ENCODE peak calls at places on chromosomes 5 and 9, in six cellular contexts. X, N, E, K, L and W are unnamed samples.

GRCh38 chr5:177232761-177233160 is 70.8 kb downstream of the RAB24 start:
- DNase-seq in E (no peak), K (no peak), L (peak), X (no peak), N (no peak), W (no peak)

GRCh38 chr9:135702002-135702721 is at the start of gene KCNT1:
- DNase-seq in N (peak), K (peak), X (peak), L (no peak), E (peak), W (peak)

GRCh38 chr9:135536166-135536565 is 9.8 kb upstream of the OBP2A start:
- DNase-seq in N (no peak), L (no peak), K (no peak), E (no peak), X (no peak), W (no peak)

GRCh38 chr5:32298056-32298420 is 14.7 kb downstream of the MTMR12 start:
- DNase-seq in X (no peak), L (no peak), E (peak), N (no peak), K (no peak), W (no peak)

GRCh38 chr9:77156646-77157371 is 20.5 kb upstream of the VPS13A start:
- DNase-seq in K (no peak), L (no peak), X (no peak), N (no peak), E (no peak), W (no peak)

GRCh38 chr5:1380011-1380817 is 35.3 kb upstream of the CLPTM1L start:
- DNase-seq in L (no peak), N (peak), E (no peak), X (peak), K (peak), W (peak)

GRCh38 chr5:175922192-175922885 is 45.8 kb downstream of the THOC3 start:
- DNase-seq in X (no peak), L (peak), N (no peak), K (no peak), E (no peak), W (no peak)

GRCh38 chr5:143271431-143271830 is 132.1 kb downstream of the NR3C1 start:
- DNase-seq in X (no peak), N (no peak), K (no peak), E (no peak), L (no peak), W (no peak)

GRCh38 chr5:89313044-89313443 is 430.1 kb upstream of the MEF2C start:
- DNase-seq in X (no peak), N (no peak), K (no peak), E (no peak), L (no peak), W (no peak)

GRCh38 chr5:1510151-1510561 is 13.6 kb downstream of the LPCAT1 start:
- DNase-seq in L (no peak), N (peak), E (no peak), X (no peak), K (no peak), W (no peak)

GRCh38 chr5:73096239-73096575 is 24.2 kb upstream of the TMEM171 start:
- DNase-seq in E (no peak), X (no peak), K (no peak), N (no peak), L (no peak), W (no peak)

GRCh38 chr5:74521401-74521800 is 119.1 kb downstream of the ENC1 start:
- DNase-seq in N (no peak), E (no peak), L (no peak), X (no peak), K (no peak), W (no peak)

GRCh38 chr5:61732376-61732775 is 400.3 kb downstream of the ZSWIM6 start:
- DNase-seq in E (no peak), K (no peak), N (no peak), X (no peak), L (no peak), W (no peak)

GRCh38 chr9:20945269-20945668 is 86.2 kb downstream of the HACD4 start:
- DNase-seq in X (no peak), N (no peak), L (no peak), K (no peak), E (no peak), W (no peak)

GRCh38 chr9:135282001-135282731 is 194.7 kb downstream of the OLFM1 start:
- DNase-seq in K (peak), L (no peak), X (no peak), E (no peak), N (no peak), W (no peak)

GRCh38 chr5:180790524-180790923 is 12.1 kb downstream of the MGAT1 start:
- DNase-seq in E (no peak), X (no peak), K (no peak), L (no peak), N (no peak), W (no peak)

GRCh38 chr9:34179528-34180138 is 790 bp downstream of the UBAP1 start:
- DNase-seq in E (peak), X (no peak), N (peak), L (no peak), K (peak), W (peak)

GRCh38 chr5:154461531-154461930 is 15.7 kb downstream of the SAP30L start:
- DNase-seq in X (peak), L (no peak), N (no peak), K (no peak), E (no peak), W (no peak)

GRCh38 chr5:72478684-72479083 is 28.5 kb downstream of the ZNF366 start:
- DNase-seq in K (no peak), N (no peak), X (no peak), E (no peak), L (no peak), W (no peak)

GRCh38 chr9:69564557-69564956 is 107.6 kb downstream of the APBA1 start:
- DNase-seq in E (no peak), X (no peak), K (no peak), N (no peak), L (no peak), W (no peak)

GRCh38 chr5:1660037-1660400 is 136.3 kb upstream of the LPCAT1 start:
- DNase-seq in N (peak), K (no peak), X (no peak), E (no peak), L (no peak), W (no peak)

GRCh38 chr5:123261752-123262151 is 161.5 kb downstream of the CEP120 start:
- DNase-seq in X (no peak), N (no peak), K (no peak), E (no peak), L (no peak), W (no peak)

GRCh38 chr9:126673689-126674364 is 60.1 kb downstream of the LMX1B start:
- DNase-seq in X (no peak), E (no peak), L (no peak), K (no peak), N (no peak), W (no peak)

GRCh38 chr5:176365663-176366574 is 632 bp downstream of the ARL10 start:
- DNase-seq in E (no peak), L (no peak), N (peak), X (peak), K (no peak), W (peak)

GRCh38 chr5:54480296-54480695 is 24.8 kb downstream of the HSPB3 start:
- DNase-seq in K (no peak), X (no peak), N (no peak), L (no peak), E (peak), W (no peak)

GRCh38 chr5:163005949-163006348 is 431.4 kb upstream of the CCNG1 start:
- DNase-seq in N (no peak), E (no peak), K (no peak), L (no peak), X (no peak), W (no peak)

GRCh38 chr5:151038801-151039238 is 18.4 kb downstream of the GPX3 start:
- DNase-seq in N (no peak), E (no peak), X (no peak), K (no peak), L (no peak), W (no peak)

GRCh38 chr5:116881921-116882531 is 307.4 kb upstream of the SEMA6A start:
- DNase-seq in L (no peak), E (no peak), K (no peak), X (no peak), N (no peak), W (no peak)

GRCh38 chr5:10762178-10762775 is 1.2 kb upstream of the DAP start:
- DNase-seq in K (no peak), X (peak), L (no peak), E (no peak), N (no peak), W (no peak)

GRCh38 chr9:125608488-125609224 is 98.4 kb downstream of the MAPKAP1 start:
- DNase-seq in L (no peak), N (no peak), X (no peak), K (no peak), E (no peak), W (no peak)

GRCh38 chr9:81032030-81032572 is 657.2 kb downstream of the TLE1 start:
- DNase-seq in L (peak), N (no peak), E (peak), K (peak), X (no peak), W (no peak)

GRCh38 chr5:107985144-107985543 is 314.4 kb upstream of the EFNA5 start:
- DNase-seq in E (peak), X (no peak), K (no peak), L (no peak), N (no peak), W (no peak)

GRCh38 chr9:15513335-15513734 is 2.6 kb upstream of the PSIP1 start:
- DNase-seq in X (peak), N (peak), E (peak), L (no peak), K (peak), W (no peak)

GRCh38 chr5:115309751-115310370 is 13.4 kb upstream of the CCDC112 start:
- DNase-seq in L (no peak), E (peak), K (peak), N (peak), X (peak), W (peak)

GRCh38 chr5:50947892-50948683 is 281.7 kb downstream of the PARP8 start:
- DNase-seq in K (no peak), N (no peak), L (no peak), X (no peak), E (peak), W (no peak)

GRCh38 chr9:134226221-134226930 is 62.0 kb upstream of the RNU6ATAC start:
- DNase-seq in N (no peak), X (no peak), E (no peak), L (no peak), K (no peak), W (no peak)

GRCh38 chr9:113654605-113655193 is 191.2 kb downstream of the RGS3 start:
- DNase-seq in N (no peak), E (no peak), K (no peak), X (no peak), L (no peak), W (no peak)

GRCh38 chr5:3394877-3395599 is 200.6 kb upstream of the IRX1 start:
- DNase-seq in K (no peak), E (no peak), N (no peak), X (no peak), L (no peak), W (no peak)

GRCh38 chr5:139473565-139473964 is 2.8 kb downstream of the SMIM33 start:
- DNase-seq in L (no peak), E (no peak), X (no peak), N (no peak), K (no peak), W (no peak)